ENCODE peak calls at places on chromosomes 5 and 9, in six cellular contexts. P is HCT116, W is BJ, Q is gastrocnemius medialis, A is breast epithelium, S is sigmoid colon. B is an unnamed sample.
A peak's percentile ranks its signal among the peaks of the same experiment; 100 is the strongest.

GRCh38 chr5:56155992-56156584 is 77.0 kb downstream of the ANKRD55 start:
- DNase-seq in A (no peak), Q (peak; percentile 15), W (no peak), P (no peak), S (peak; percentile 65), B (no peak)

GRCh38 chr5:32254987-32255900 is 57.5 kb downstream of the MTMR12 start:
- DNase-seq in A (peak; percentile 61), S (no peak), P (no peak), Q (no peak), W (peak; percentile 27), B (no peak)

GRCh38 chr5:93403529-93403928 is 177.5 kb downstream of the NR2F1-AS1 start:
- DNase-seq in A (no peak), P (no peak), Q (no peak), W (no peak), S (no peak), B (no peak)

GRCh38 chr9:114312513-114312875 is 10.4 kb upstream of the ORM1 start:
- DNase-seq in P (no peak), W (no peak), S (peak; percentile 46), A (no peak), Q (no peak), B (peak; percentile 28)

GRCh38 chr9:135590486-135591079 is 29.0 kb downstream of the PAEP start:
- DNase-seq in Q (no peak), P (no peak), W (no peak), A (no peak), S (no peak), B (no peak)

GRCh38 chr5:2750026-2750757 is 1.3 kb downstream of the IRX2 start:
- DNase-seq in W (no peak), S (no peak), P (no peak), Q (no peak), A (no peak), B (no peak)

GRCh38 chr5:80219381-80219780 is 36.5 kb downstream of the SERINC5 start:
- DNase-seq in W (no peak), S (no peak), Q (no peak), A (no peak), P (no peak), B (no peak)

GRCh38 chr5:149831492-149831891 is 101.4 kb downstream of the PPARGC1B start:
- DNase-seq in P (no peak), W (no peak), A (no peak), Q (no peak), S (no peak), B (no peak)

GRCh38 chr9:88828018-88828417 is 163.2 kb upstream of the S1PR3 start:
- DNase-seq in W (no peak), Q (no peak), A (no peak), P (no peak), S (no peak), B (no peak)

GRCh38 chr5:135033026-135033861 is 784 bp downstream of the PITX1 start:
- DNase-seq in P (no peak), S (no peak), W (no peak), Q (no peak), A (no peak), B (no peak)

GRCh38 chr5:2137444-2138050 is 254.8 kb upstream of the IRX4 start:
- DNase-seq in Q (no peak), P (no peak), S (no peak), W (no peak), A (no peak), B (no peak)

GRCh38 chr5:23013395-23013994 is 160.4 kb upstream of the CDH12 start:
- DNase-seq in P (no peak), A (no peak), Q (no peak), W (no peak), S (no peak), B (no peak)

GRCh38 chr5:128965011-128965637 is at the start of gene SLC27A6:
- DNase-seq in W (no peak), Q (peak; percentile 2), P (peak; percentile 21), S (peak; percentile 61), A (no peak), B (no peak)

DNA sequence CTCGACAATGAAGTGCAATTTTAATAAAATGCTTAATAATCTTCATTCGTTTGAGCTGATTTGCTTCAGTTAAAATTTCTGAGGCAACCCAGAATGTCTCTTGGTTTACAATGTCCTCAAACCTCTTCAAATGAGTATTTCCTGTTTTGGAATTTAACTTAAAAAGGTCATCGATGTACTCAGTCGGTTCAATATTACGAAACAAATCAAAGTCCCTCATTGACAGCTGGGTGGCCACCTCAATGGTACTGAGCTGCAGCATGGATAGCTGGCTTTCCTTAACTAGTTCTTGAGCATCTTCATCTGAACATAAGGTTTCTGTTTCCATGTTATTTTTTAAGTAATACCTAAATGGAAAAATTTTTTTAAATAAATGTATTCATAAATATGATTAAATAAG is 173.3 kb downstream of the RAPGEF6 start:
- DNase-seq in A (no peak), S (no peak), P (no peak), W (no peak), Q (no peak), B (no peak)
- H3K36me3 ChIP-seq in A (peaks cover 8% of the 10 kb centered on the region), S (no peaks in the 10 kb centered on the region), P (peaks cover 4% of the 10 kb centered on the region), W (no peaks in the 10 kb centered on the region), Q (no peaks in the 10 kb centered on the region), B (peaks cover 10% of the 10 kb centered on the region)

GRCh38 chr9:131499254-131499653 is 3.5 kb upstream of the POMT1 start:
- DNase-seq in Q (no peak), P (no peak), S (no peak), W (no peak), A (no peak), B (no peak)
- H3K36me3 ChIP-seq in Q (no peaks in the 10 kb centered on the region), P (peaks cover 48% of the 10 kb centered on the region), S (peaks cover 43% of the 10 kb centered on the region), W (peaks cover 41% of the 10 kb centered on the region), A (peaks cover 22% of the 10 kb centered on the region), B (peaks cover 54% of the 10 kb centered on the region)

DNA sequence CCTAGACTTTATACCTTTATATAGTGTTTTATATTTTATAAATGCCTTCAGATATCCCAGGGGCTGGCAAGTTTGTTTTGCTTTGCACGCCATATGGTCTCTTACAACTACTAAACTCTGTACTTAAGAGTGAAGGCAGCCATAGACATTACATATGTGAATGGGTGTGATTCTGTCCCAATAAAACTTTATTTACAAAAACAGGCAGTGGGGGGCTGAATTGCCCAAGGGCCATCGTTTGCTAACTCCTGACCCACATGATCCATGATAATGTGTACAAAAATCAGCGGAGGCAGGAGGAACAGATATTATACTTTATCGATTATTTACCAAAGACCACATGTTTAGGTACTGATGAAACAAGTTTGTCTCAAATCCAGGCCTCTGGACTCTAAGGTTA is 35.8 kb upstream of the ISCA1 start:
- DNase-seq in A (no peak), Q (no peak), P (no peak), S (no peak), W (no peak), B (no peak)
- H3K36me3 ChIP-seq in A (peaks cover 10% of the 10 kb centered on the region), Q (peaks cover 4% of the 10 kb centered on the region), P (peaks cover 18% of the 10 kb centered on the region), S (peaks cover 38% of the 10 kb centered on the region), W (peaks cover 4% of the 10 kb centered on the region), B (peaks cover 74% of the 10 kb centered on the region)

GRCh38 chr5:180499684-180500083 is 5.5 kb downstream of the CNOT6 start:
- DNase-seq in W (no peak), P (no peak), S (no peak), Q (no peak), A (no peak), B (no peak)
- H3K36me3 ChIP-seq in W (peaks cover 2% of the 10 kb centered on the region), P (peaks cover 6% of the 10 kb centered on the region), S (no peaks in the 10 kb centered on the region), Q (no peaks in the 10 kb centered on the region), A (no peaks in the 10 kb centered on the region), B (no peaks in the 10 kb centered on the region)

GRCh38 chr5:160036243-160036642 is 27.3 kb downstream of the TTC1 start:
- DNase-seq in S (no peak), W (no peak), Q (no peak), P (no peak), A (no peak), B (no peak)
- H3K36me3 ChIP-seq in S (peaks cover 35% of the 10 kb centered on the region), W (peaks cover 3% of the 10 kb centered on the region), Q (no peaks in the 10 kb centered on the region), P (peaks cover 20% of the 10 kb centered on the region), A (peaks cover 4% of the 10 kb centered on the region), B (peaks cover 25% of the 10 kb centered on the region)